ENCODE peak calls at places on chromosomes 2 and 18, in four cellular contexts. One of them, this sample, is unnamed.
A peak's percentile ranks its signal among the peaks of the same experiment; 100 is the strongest.

GRCh38 chr2:130823171-130823885 is 13.4 kb upstream of the ARHGEF4 start:
- DNase-seq in A549: no peak
- DNase-seq in HepG2: no peak
- DNase-seq in H1: peak; percentile 41
- DNase-seq in this sample: no peak

GRCh38 chr18:25599443-25599842 is 247.5 kb upstream of the ZNF521 start:
- DNase-seq in A549: no peak
- DNase-seq in HepG2: no peak
- DNase-seq in H1: no peak
- DNase-seq in this sample: no peak

GRCh38 chr2:10658041-10658913 is 31.5 kb downstream of the NOL10 start:
- DNase-seq in A549: no peak
- DNase-seq in HepG2: no peak
- DNase-seq in H1: no peak
- DNase-seq in this sample: no peak

GRCh38 chr18:27954226-27954625 is 222.7 kb downstream of the CDH2 start:
- DNase-seq in A549: no peak
- DNase-seq in HepG2: no peak
- DNase-seq in H1: no peak
- DNase-seq in this sample: no peak

GRCh38 chr2:27072950-27073349 is 1.5 kb upstream of the OST4 start:
- DNase-seq in A549: no peak
- DNase-seq in HepG2: no peak
- DNase-seq in H1: no peak
- DNase-seq in this sample: no peak

GRCh38 chr2:217756375-217757107 is 246.3 kb downstream of the TNS1 start:
- DNase-seq in A549: peak; percentile 44
- DNase-seq in HepG2: peak; percentile 29
- DNase-seq in H1: peak; percentile 98
- DNase-seq in this sample: peak; percentile 55

GRCh38 chr2:239751719-239752355 is 273.3 kb downstream of the NDUFA10 start:
- DNase-seq in A549: no peak
- DNase-seq in HepG2: no peak
- DNase-seq in H1: no peak
- DNase-seq in this sample: no peak

GRCh38 chr2:224712346-224712745 is 3.8 kb downstream of the CCDC195 start:
- DNase-seq in A549: no peak
- DNase-seq in HepG2: no peak
- DNase-seq in H1: no peak
- DNase-seq in this sample: no peak

GRCh38 chr2:128369126-128369555 is 50.5 kb upstream of the HS6ST1 start:
- DNase-seq in A549: no peak
- DNase-seq in HepG2: no peak
- DNase-seq in H1: no peak
- DNase-seq in this sample: no peak

GRCh38 chr2:234254783-234255521 is 204.4 kb downstream of the SPP2 start:
- DNase-seq in A549: peak; percentile 49
- DNase-seq in HepG2: no peak
- DNase-seq in H1: no peak
- DNase-seq in this sample: no peak

GRCh38 chr2:17245921-17246320 is 272.3 kb downstream of the RAD51AP2 start:
- DNase-seq in A549: no peak
- DNase-seq in HepG2: no peak
- DNase-seq in H1: no peak
- DNase-seq in this sample: no peak

GRCh38 chr2:17195016-17195415 is 323.2 kb downstream of the RAD51AP2 start:
- DNase-seq in A549: no peak
- DNase-seq in HepG2: no peak
- DNase-seq in H1: no peak
- DNase-seq in this sample: no peak

GRCh38 chr18:21194871-21195771 is 46.9 kb upstream of the GREB1L start:
- DNase-seq in A549: peak; percentile 29
- DNase-seq in HepG2: peak; percentile 24
- DNase-seq in H1: no peak
- DNase-seq in this sample: peak; percentile 15

GRCh38 chr2:220451438-220451837 is 824.0 kb downstream of the SLC4A3 start:
- DNase-seq in A549: no peak
- DNase-seq in HepG2: no peak
- DNase-seq in H1: no peak
- DNase-seq in this sample: no peak

GRCh38 chr18:61334491-61334850 is 1.2 kb downstream of the CDH20 start:
- DNase-seq in A549: no peak
- DNase-seq in HepG2: no peak
- DNase-seq in H1: peak; percentile 53
- DNase-seq in this sample: no peak

GRCh38 chr2:223363085-223363484 is 239.1 kb downstream of the SCG2 start:
- DNase-seq in A549: no peak
- DNase-seq in HepG2: no peak
- DNase-seq in H1: no peak
- DNase-seq in this sample: no peak

GRCh38 chr2:41909584-41909983 is 138.2 kb upstream of the PKDCC start:
- DNase-seq in A549: no peak
- DNase-seq in HepG2: no peak
- DNase-seq in H1: no peak
- DNase-seq in this sample: no peak

GRCh38 chr2:128733450-128733849 is 414.8 kb upstream of the HS6ST1 start:
- DNase-seq in A549: no peak
- DNase-seq in HepG2: no peak
- DNase-seq in H1: no peak
- DNase-seq in this sample: no peak

GRCh38 chr2:218285604-218286003 is 6.7 kb downstream of the TMBIM1 start:
- DNase-seq in A549: no peak
- DNase-seq in HepG2: no peak
- DNase-seq in H1: no peak
- DNase-seq in this sample: no peak

GRCh38 chr2:189092936-189093335 is 86.6 kb downstream of the COL5A2 start:
- DNase-seq in A549: no peak
- DNase-seq in HepG2: no peak
- DNase-seq in H1: no peak
- DNase-seq in this sample: no peak

GRCh38 chr18:8841781-8842485 is 136.6 kb downstream of the MTCL1 start:
- DNase-seq in A549: no peak
- DNase-seq in HepG2: no peak
- DNase-seq in H1: no peak
- DNase-seq in this sample: no peak

GRCh38 chr2:160054984-160055725 is 7.3 kb downstream of the PLA2R1 start:
- DNase-seq in A549: no peak
- DNase-seq in HepG2: no peak
- DNase-seq in H1: peak; percentile 67
- DNase-seq in this sample: no peak

GRCh38 chr2:231167745-231168459 is 30.5 kb upstream of the ARMC9 start:
- DNase-seq in A549: no peak
- DNase-seq in HepG2: no peak
- DNase-seq in H1: no peak
- DNase-seq in this sample: no peak

GRCh38 chr2:85813978-85814801 is 60.4 kb downstream of the ATOH8 start:
- DNase-seq in A549: peak; percentile 91
- DNase-seq in HepG2: peak; percentile 82
- DNase-seq in H1: peak; percentile 97
- DNase-seq in this sample: peak; percentile 84

GRCh38 chr2:214410918-214411554 is at the start of gene VWC2L:
- DNase-seq in A549: peak; percentile 61
- DNase-seq in HepG2: peak; percentile 58
- DNase-seq in H1: peak; percentile 92
- DNase-seq in this sample: peak; percentile 4
- TF ChIP-seq PHF8 in A549: no peak
- TF ChIP-seq PHF8 in HepG2: no peak
- TF ChIP-seq PHF8 in H1: no peak
- TF ChIP-seq PHF8 in this sample: no peak

GRCh38 chr2:106547516-106547915 is 60.4 kb downstream of the CD8B2 start:
- DNase-seq in A549: no peak
- DNase-seq in HepG2: no peak
- DNase-seq in H1: no peak
- DNase-seq in this sample: no peak

GRCh38 chr2:106547104-106547503 is 59.9 kb downstream of the CD8B2 start:
- DNase-seq in A549: no peak
- DNase-seq in HepG2: no peak
- DNase-seq in H1: no peak
- DNase-seq in this sample: no peak

GRCh38 chr2:106555053-106555452 is 67.9 kb downstream of the CD8B2 start:
- DNase-seq in A549: no peak
- DNase-seq in HepG2: no peak
- DNase-seq in H1: no peak
- DNase-seq in this sample: no peak

GRCh38 chr2:106552966-106553365 is 65.8 kb downstream of the CD8B2 start:
- DNase-seq in A549: no peak
- DNase-seq in HepG2: no peak
- DNase-seq in H1: no peak
- DNase-seq in this sample: no peak

GRCh38 chr2:106551466-106552130 is 64.4 kb downstream of the CD8B2 start:
- DNase-seq in A549: no peak
- DNase-seq in HepG2: peak; percentile 18
- DNase-seq in H1: no peak
- DNase-seq in this sample: no peak
- TF ChIP-seq PHF8 in A549: no peak
- TF ChIP-seq PHF8 in HepG2: no peak
- TF ChIP-seq PHF8 in H1: no peak
- TF ChIP-seq PHF8 in this sample: no peak

GRCh38 chr2:200442471-200442870 is 67.4 kb downstream of the KCTD18 start:
- DNase-seq in A549: no peak
- DNase-seq in HepG2: no peak
- DNase-seq in H1: no peak
- DNase-seq in this sample: no peak
- TF ChIP-seq PHF8 in A549: no peak
- TF ChIP-seq PHF8 in HepG2: no peak
- TF ChIP-seq PHF8 in H1: no peak
- TF ChIP-seq PHF8 in this sample: no peak

GRCh38 chr2:169895294-169895985 is 68.2 kb downstream of the UBR3 start:
- DNase-seq in A549: peak; percentile 31
- DNase-seq in HepG2: no peak
- DNase-seq in H1: no peak
- DNase-seq in this sample: no peak
- TF ChIP-seq PHF8 in A549: no peak
- TF ChIP-seq PHF8 in HepG2: no peak
- TF ChIP-seq PHF8 in H1: no peak
- TF ChIP-seq PHF8 in this sample: no peak

DNA sequence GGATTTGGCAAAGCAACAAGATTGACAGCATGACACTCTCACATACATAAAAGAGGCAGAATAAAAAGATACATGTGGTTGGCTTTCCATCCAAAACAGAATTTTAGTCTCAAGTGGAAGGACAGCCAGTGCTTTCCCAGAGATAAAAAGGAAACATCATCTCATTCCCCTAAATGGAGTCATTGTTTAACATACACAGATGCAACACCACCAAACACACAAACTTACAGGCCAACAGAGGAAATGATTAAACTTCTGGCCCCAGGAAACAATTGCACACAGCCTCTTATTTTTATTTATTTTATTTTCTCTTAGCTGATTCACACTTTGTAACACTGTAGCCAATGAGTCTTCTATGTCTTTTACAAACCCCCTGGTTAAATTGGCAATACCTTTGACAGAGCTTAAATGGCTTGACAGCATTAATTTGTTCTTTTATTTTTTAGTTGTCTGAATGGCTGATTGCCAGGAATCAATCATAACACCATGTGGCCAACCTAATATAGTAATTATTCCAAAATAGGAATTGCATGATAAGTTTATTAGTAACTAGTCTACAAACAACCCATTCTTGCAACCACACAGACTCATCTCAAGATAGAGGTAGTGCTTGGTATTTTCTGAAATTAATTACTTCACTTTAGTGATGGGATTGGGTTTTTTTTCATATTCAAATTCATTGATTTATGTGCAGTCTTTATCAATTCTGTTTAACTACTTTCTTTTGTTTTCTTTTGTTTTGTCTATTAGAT is 190.5 kb downstream of the RND3 start:
- DNase-seq in A549: peak; percentile 22
- DNase-seq in HepG2: no peak
- DNase-seq in H1: no peak
- DNase-seq in this sample: no peak
- TF ChIP-seq PHF8 in A549: no peak
- TF ChIP-seq PHF8 in HepG2: no peak
- TF ChIP-seq PHF8 in H1: no peak
- TF ChIP-seq PHF8 in this sample: no peak

DNA sequence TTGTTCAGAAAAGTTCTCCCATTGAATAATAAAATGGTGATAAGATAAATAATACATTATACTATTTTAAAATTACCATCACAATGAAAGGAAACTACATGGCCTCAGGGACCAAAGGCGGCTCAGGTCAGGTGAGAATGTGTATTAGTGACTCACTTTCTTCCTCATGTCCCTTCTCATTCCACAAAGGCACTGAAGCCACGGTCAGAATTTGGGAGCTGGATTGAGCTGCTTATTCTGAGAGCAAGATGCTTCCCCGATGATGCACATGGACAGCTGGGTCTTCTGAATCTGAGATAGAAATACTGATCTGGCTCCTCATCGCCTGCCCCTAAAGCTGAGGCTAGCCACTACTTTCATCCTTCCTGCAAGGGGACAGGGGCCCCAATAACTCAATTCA is 28.9 kb downstream of the DYM start:
- DNase-seq in A549: no peak
- DNase-seq in HepG2: no peak
- DNase-seq in H1: no peak
- DNase-seq in this sample: no peak
- TF ChIP-seq PHF8 in A549: no peak
- TF ChIP-seq PHF8 in HepG2: no peak
- TF ChIP-seq PHF8 in H1: no peak
- TF ChIP-seq PHF8 in this sample: no peak

GRCh38 chr2:67311536-67311935 is 85.6 kb upstream of the ETAA1 start:
- DNase-seq in A549: no peak
- DNase-seq in HepG2: no peak
- DNase-seq in H1: no peak
- DNase-seq in this sample: no peak
- TF ChIP-seq PHF8 in A549: no peak
- TF ChIP-seq PHF8 in HepG2: no peak
- TF ChIP-seq PHF8 in H1: no peak
- TF ChIP-seq PHF8 in this sample: no peak

GRCh38 chr2:2755990-2756389 is 424.9 kb upstream of the MYT1L start:
- DNase-seq in A549: no peak
- DNase-seq in HepG2: no peak
- DNase-seq in H1: no peak
- DNase-seq in this sample: no peak
- TF ChIP-seq PHF8 in A549: no peak
- TF ChIP-seq PHF8 in HepG2: no peak
- TF ChIP-seq PHF8 in H1: no peak
- TF ChIP-seq PHF8 in this sample: no peak